ENCODE peak calls at places on chromosomes 11 and 22, in four cellular contexts. N, S, J and W are unnamed samples.
A peak's percentile ranks its signal among the peaks of the same experiment; 100 is the strongest.

GRCh38 chr11:36309779-36310178 is 13.7 kb downstream of the PRR5L start:
- DNase-seq in N (no peak), S (no peak), J (no peak), W (no peak)

GRCh38 chr11:37557990-37558389 is 960.0 kb upstream of the RAG2 start:
- DNase-seq in N (no peak), S (no peak), J (no peak), W (no peak)

GRCh38 chr11:69311767-69312385 is 17.9 kb downstream of the MYEOV start:
- DNase-seq in N (no peak), S (no peak), J (no peak), W (no peak)

GRCh38 chr11:119550330-119550729 is 127.4 kb upstream of the THY1 start:
- DNase-seq in N (no peak), S (no peak), J (no peak), W (no peak)

GRCh38 chr11:68164437-68164836 is 43.2 kb upstream of the CHKA start:
- DNase-seq in N (no peak), S (no peak), J (no peak), W (no peak)

GRCh38 chr11:107591446-107592236 is 694 bp downstream of the ELMOD1 start:
- DNase-seq in N (no peak), S (peak; percentile 11), J (no peak), W (no peak)

GRCh38 chr22:36325163-36326031 is 62.4 kb downstream of the MYH9 start:
- DNase-seq in N (peak; percentile 86), S (peak; percentile 57), J (peak; percentile 53), W (peak; percentile 82)

GRCh38 chr11:16382638-16383380 is 26.5 kb upstream of the SOX6 start:
- DNase-seq in N (no peak), S (no peak), J (no peak), W (no peak)

GRCh38 chr11:58285483-58286040 is 17.5 kb upstream of the OR10W1 start:
- DNase-seq in N (no peak), S (no peak), J (no peak), W (no peak)

GRCh38 chr11:43947003-43947500 is 4.6 kb downstream of the C11orf96 start:
- DNase-seq in N (peak; percentile 61), S (no peak), J (no peak), W (no peak)

GRCh38 chr22:41619979-41620645 is 731 bp downstream of the DESI1 start:
- DNase-seq in N (peak; percentile 35), S (peak; percentile 45), J (peak; percentile 48), W (no peak)

GRCh38 chr11:45333506-45333971 is 47.4 kb upstream of the SYT13 start:
- DNase-seq in N (peak; percentile 70), S (peak; percentile 47), J (no peak), W (no peak)

GRCh38 chr11:24567380-24567779 is 70.5 kb downstream of the LUZP2 start:
- DNase-seq in N (no peak), S (no peak), J (no peak), W (no peak)

GRCh38 chr11:96254087-96254486 is 88.9 kb downstream of the MAML2 start:
- DNase-seq in N (no peak), S (no peak), J (no peak), W (no peak)

GRCh38 chr11:1049911-1050580 is 13.5 kb upstream of the MUC6 start:
- DNase-seq in N (no peak), S (peak; percentile 53), J (peak; percentile 7), W (no peak)

GRCh38 chr22:38203855-38204497 is 2.2 kb downstream of the MAFF start:
- DNase-seq in N (no peak), S (no peak), J (no peak), W (no peak)

GRCh38 chr11:76995177-76995576 is 39.0 kb upstream of the B3GNT6 start:
- DNase-seq in N (no peak), S (no peak), J (no peak), W (no peak)

GRCh38 chr11:111777094-111778046 is 11.2 kb upstream of the PPP2R1B start:
- DNase-seq in N (peak; percentile 49), S (peak; percentile 38), J (no peak), W (no peak)
- H3K27ac ChIP-seq in N (no peak overlapping the region), S (peak overlapping the region; percentile 17), J (no peak overlapping the region), W (no peak overlapping the region)

DNA sequence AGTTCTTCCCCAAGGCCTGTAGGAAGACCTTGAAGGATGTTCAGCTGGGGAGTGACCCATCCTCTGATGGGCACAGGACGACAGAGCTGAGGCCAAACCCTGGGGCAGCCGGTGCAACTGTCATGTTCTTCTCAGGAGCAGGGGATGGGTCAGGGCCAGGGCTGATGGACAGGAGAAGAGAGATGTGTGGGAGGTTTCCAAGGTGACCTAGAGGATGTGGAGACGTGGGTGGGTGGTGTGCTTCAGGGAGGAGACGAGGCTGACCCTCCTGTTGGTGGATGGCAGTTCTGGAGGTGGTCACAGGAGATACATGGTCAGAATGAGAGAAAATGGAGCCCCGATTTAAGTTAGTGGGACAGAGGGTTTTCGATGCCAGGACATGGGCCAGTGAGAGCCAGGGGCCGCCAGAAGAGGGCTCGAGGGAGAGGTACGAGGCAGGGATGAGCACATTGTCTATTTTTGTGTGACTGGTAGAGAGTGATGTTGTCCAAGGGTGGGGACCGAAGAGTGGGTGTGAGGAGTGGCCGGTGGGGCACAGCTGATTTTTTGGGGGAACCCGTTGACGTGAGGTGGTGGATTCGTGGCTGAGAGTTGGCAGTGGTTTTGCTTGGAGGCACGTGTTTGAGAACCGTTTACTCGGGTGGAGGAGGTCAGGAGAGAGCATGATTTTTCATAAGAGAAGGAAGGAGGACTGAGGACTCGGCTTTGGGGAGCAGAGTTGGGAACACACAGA is 14.6 kb downstream of the TBC1D22A start:
- DNase-seq in N (no peak), S (no peak), J (no peak), W (no peak)
- H3K4me3 ChIP-seq in N (no peak overlapping the region), S (no peak overlapping the region), J (no peak overlapping the region), W (no peak overlapping the region)

GRCh38 chr11:33268945-33269567 is 11.9 kb downstream of the HIPK3 start:
- DNase-seq in N (no peak), S (no peak), J (no peak), W (no peak)
- H3K4me1 ChIP-seq in N (no peaks in the 10 kb centered on the region), S (peaks cover 54% of the 10 kb centered on the region), J (peaks cover 75% of the 10 kb centered on the region), W (peaks cover 61% of the 10 kb centered on the region)

GRCh38 chr11:72735495-72736027 is 16.6 kb downstream of the ARAP1 start:
- DNase-seq in N (peak; percentile 73), S (no peak), J (no peak), W (no peak)
- H3K27ac ChIP-seq in N (peak overlapping the region; percentile 38), S (no peak overlapping the region), J (peak overlapping the region; percentile 60), W (no peak overlapping the region)

DNA sequence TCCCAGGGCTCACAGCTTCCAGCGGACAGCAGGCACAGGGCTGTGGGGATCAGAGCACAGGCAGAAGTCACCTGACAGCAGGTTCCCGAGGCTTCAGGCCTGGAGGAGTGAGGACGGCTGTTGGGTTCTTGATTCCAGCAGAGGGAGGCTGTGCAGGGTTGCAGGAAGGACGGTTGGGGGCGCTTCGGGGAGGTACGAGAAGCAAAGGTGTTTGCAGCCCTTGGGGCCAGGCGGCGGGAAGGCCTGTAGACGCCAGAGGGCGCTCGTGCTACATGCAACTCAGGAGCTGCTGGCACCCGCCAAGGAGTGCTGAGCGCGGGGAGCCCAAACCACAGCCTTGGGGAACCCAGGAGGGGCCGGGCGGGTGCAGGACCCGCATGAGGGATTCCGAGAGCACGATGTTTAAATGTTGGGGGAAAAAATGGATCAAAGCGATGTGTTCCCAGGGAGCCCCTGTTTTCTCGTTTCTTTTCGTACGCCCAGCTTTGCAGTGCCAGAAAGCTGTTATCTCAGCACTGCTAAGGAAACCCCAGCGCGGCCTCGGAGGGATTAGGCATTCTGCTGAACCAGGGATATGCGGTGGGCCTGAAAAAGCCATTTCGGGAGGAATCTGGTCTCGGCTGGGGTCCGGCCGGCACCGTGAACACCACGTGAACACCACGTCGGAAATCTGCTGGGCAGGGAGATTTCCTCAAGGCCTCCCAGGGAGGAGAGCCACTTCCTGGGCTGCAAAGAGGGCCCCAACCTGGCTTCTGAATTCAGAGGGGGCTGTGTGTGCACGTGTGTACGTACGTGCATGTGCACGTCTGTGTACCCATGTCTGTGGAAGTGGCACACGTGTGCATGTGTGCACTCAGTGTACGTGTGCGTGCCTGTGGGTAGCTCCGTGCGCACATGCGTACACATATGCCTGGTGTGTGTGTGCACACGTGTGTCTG is 88.2 kb downstream of the KCNQ1 start:
- DNase-seq in N (peak; percentile 93), S (peak; percentile 91), J (peak; percentile 88), W (peak; percentile 50)
- H3K4me3 ChIP-seq in N (no peak overlapping the region), S (no peak overlapping the region), J (peak overlapping the region; percentile 53), W (peak overlapping the region; percentile 68)

GRCh38 chr11:75342231-75342918 is 9.1 kb downstream of the ARRB1 start:
- DNase-seq in N (no peak), S (no peak), J (no peak), W (no peak)

GRCh38 chr11:75342966-75343870 is 8.2 kb downstream of the ARRB1 start:
- DNase-seq in N (no peak), S (peak; percentile 89), J (no peak), W (no peak)

GRCh38 chr11:75344186-75344585 is 7.3 kb downstream of the ARRB1 start:
- DNase-seq in N (no peak), S (no peak), J (no peak), W (no peak)

GRCh38 chr11:75339685-75340409 is 11.6 kb downstream of the ARRB1 start:
- DNase-seq in N (no peak), S (no peak), J (no peak), W (no peak)

DNA sequence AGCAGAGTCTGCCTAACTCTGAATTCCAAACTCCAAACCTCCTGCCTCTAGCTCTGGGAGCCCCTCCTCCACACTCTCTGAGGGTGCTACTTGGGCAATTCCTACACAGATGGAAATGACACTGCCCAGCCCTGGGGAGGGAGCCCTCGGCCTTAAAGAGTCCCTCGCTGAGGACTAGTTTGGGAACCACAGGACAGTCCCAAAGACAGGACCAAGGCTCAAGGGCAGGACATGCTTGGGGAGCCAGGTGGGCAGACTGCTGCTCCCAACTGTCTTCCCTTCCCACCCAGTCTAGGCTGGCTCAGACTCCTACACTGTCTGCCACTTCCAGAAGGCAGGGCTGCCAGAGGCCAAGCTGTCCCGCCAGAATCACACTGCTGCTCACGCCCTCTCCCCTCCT is 9.9 kb downstream of the ARRB1 start:
- DNase-seq in N (no peak), S (no peak), J (no peak), W (no peak)
- H3K4me1 ChIP-seq in N (peaks cover 16% of the 10 kb centered on the region), S (peaks cover 87% of the 10 kb centered on the region), J (peaks cover 18% of the 10 kb centered on the region), W (peaks cover 20% of the 10 kb centered on the region)

GRCh38 chr11:2694995-2695939 is 4.5 kb downstream of the KCNQ1OT1 start:
- DNase-seq in N (peak; percentile 2), S (peak; percentile 0), J (no peak), W (no peak)

GRCh38 chr11:2691991-2692841 is 7.6 kb downstream of the KCNQ1OT1 start:
- DNase-seq in N (peak; percentile 20), S (peak; percentile 67), J (no peak), W (no peak)

GRCh38 chr11:2693851-2694261 is 5.9 kb downstream of the KCNQ1OT1 start:
- DNase-seq in N (peak; percentile 7), S (peak; percentile 13), J (no peak), W (no peak)

GRCh38 chr11:2694495-2694894 is 5.3 kb downstream of the KCNQ1OT1 start:
- DNase-seq in N (peak; percentile 3), S (peak; percentile 4), J (no peak), W (no peak)

DNA sequence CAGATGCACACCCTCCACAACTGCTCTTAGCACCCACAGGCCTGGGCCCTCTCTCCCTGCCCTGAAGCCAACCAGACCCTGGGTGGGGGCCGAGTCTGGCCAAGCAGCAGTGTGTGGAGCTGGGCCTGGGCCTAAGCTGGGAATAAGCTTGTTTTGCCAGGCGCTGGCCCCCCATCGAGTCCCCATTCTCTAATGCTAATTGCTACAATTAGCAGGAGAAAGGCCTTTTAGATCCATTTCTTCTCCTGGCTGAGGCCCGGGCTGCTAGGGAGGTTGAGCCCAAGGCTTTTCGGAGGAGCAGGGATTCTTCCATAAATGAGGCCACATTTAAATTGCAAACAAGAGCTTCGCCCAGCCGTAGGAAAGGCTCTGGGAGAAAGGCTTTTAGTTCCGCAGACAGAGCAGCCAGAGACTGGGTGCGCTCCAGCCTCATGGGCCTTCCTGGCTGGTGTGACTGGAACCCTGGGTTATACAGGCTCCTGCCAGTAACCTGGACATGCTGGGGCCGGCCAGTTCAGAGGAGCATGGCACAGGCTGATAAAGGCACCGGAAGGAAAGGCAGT is 6.4 kb downstream of the KCNQ1OT1 start:
- DNase-seq in N (peak; percentile 6), S (peak; percentile 8), J (no peak), W (no peak)
- H3K27ac ChIP-seq in N (no peak overlapping the region), S (peak overlapping the region; percentile 46), J (no peak overlapping the region), W (no peak overlapping the region)